ENCODE peak calls at places on chromosomes 16 and 17, in ten cellular contexts. A is iPS-NIHi11, S is left cardiac atrium, V is fibroblast of lung, F is AG20443, T is mucosa of descending colon, K is GM12878, L is NCI-H1105, Q is tibial nerve, B is hepatocyte. M is an unnamed sample.

GRCh38 chr16:62036101-62036806 is at the start of gene CDH8:
- DNase-seq in T (no peak), S (no peak), B (peak; percentile 40), Q (no peak), K (no peak), L (peak; percentile 27), V (peak; percentile 32), F (peak; percentile 55), A (peak; percentile 56), M (no peak)

GRCh38 chr17:28807925-28808641 is 34.5 kb downstream of the FAM222B start:
- DNase-seq in S (no peak), F (peak; percentile 70), K (no peak), L (no peak), T (no peak), Q (peak; percentile 7), V (peak; percentile 89), B (peak; percentile 38), A (peak; percentile 17), M (peak; percentile 77)

GRCh38 chr16:85136705-85137322 is 24.5 kb upstream of the CIBAR2 start:
- DNase-seq in S (no peak), A (peak; percentile 66), Q (peak; percentile 42), K (no peak), B (no peak), L (no peak), V (no peak), T (no peak), F (no peak), M (peak; percentile 11)

GRCh38 chr17:74245145-74245817 is 28.8 kb upstream of the DNAI2 start:
- DNase-seq in K (no peak), L (no peak), V (no peak), B (no peak), F (peak; percentile 29), T (no peak), Q (no peak), A (peak; percentile 76), S (no peak), M (peak; percentile 97)

GRCh38 chr17:44269118-44269794 is 1.3 kb upstream of the SLC4A1 start:
- DNase-seq in S (no peak), L (no peak), F (no peak), B (no peak), K (no peak), V (no peak), T (no peak), Q (no peak), A (no peak), M (no peak)

GRCh38 chr17:59371426-59372099 is 40.1 kb downstream of the YPEL2 start:
- DNase-seq in A (no peak), Q (peak; percentile 76), V (peak; percentile 51), S (peak; percentile 61), B (peak; percentile 58), F (peak; percentile 66), L (no peak), T (no peak), K (no peak), M (no peak)

GRCh38 chr16:87235810-87236515 is 81.2 kb downstream of the C16orf95 start:
- DNase-seq in F (no peak), B (no peak), L (no peak), S (no peak), V (no peak), Q (no peak), T (no peak), A (peak; percentile 42), K (no peak), M (no peak)

GRCh38 chr17:20200016-20200788 is 191.0 kb downstream of the SPECC1 start:
- DNase-seq in F (no peak), V (no peak), Q (no peak), T (no peak), L (no peak), A (no peak), S (no peak), K (no peak), B (no peak), M (no peak)

GRCh38 chr17:14227052-14227451 is 9.6 kb downstream of the CDRT15 start:
- DNase-seq in T (no peak), L (no peak), F (no peak), A (no peak), S (no peak), Q (no peak), K (no peak), B (no peak), V (no peak), M (no peak)

GRCh38 chr17:17851101-17851500 is 14.3 kb upstream of the SREBF1 start:
- DNase-seq in B (no peak), V (no peak), Q (no peak), T (no peak), A (no peak), F (no peak), L (no peak), K (no peak), S (no peak), M (no peak)

GRCh38 chr16:25298165-25298872 is 40.7 kb upstream of the ZKSCAN2 start:
- DNase-seq in T (no peak), Q (no peak), A (no peak), S (no peak), F (no peak), V (no peak), L (no peak), B (no peak), K (no peak), M (no peak)

GRCh38 chr17:72631568-72631967 is 460.9 kb downstream of the SLC39A11 start:
- DNase-seq in A (no peak), K (no peak), S (no peak), Q (no peak), L (peak; percentile 92), F (no peak), V (no peak), B (no peak), T (no peak), M (no peak)

GRCh38 chr16:62034236-62035114 is 1.8 kb downstream of the CDH8 start:
- DNase-seq in B (no peak), T (no peak), L (peak; percentile 26), S (no peak), Q (no peak), V (no peak), K (no peak), A (no peak), F (peak; percentile 19), M (no peak)

GRCh38 chr16:81415757-81416156 is 28.9 kb upstream of the CMIP start:
- DNase-seq in K (no peak), L (no peak), A (peak; percentile 48), B (no peak), T (no peak), Q (no peak), V (no peak), F (no peak), S (no peak), M (no peak)

GRCh38 chr17:21125862-21126261 is 902 bp upstream of the DHRS7B start:
- DNase-seq in K (no peak), L (no peak), F (no peak), S (no peak), A (no peak), Q (peak; percentile 12), V (no peak), B (no peak), T (no peak), M (no peak)

GRCh38 chr17:64315032-64315490 is 52.0 kb upstream of the TEX2 start:
- DNase-seq in A (no peak), F (peak; percentile 72), T (peak; percentile 76), L (no peak), S (peak; percentile 93), K (no peak), B (no peak), V (no peak), Q (peak; percentile 97), M (no peak)

GRCh38 chr16:23294260-23294659 is 7.8 kb upstream of the SCNN1B start:
- DNase-seq in B (no peak), V (no peak), Q (no peak), A (no peak), F (no peak), T (peak; percentile 62), L (no peak), S (no peak), K (no peak), M (no peak)

GRCh38 chr16:17334096-17334495 is 136.7 kb downstream of the XYLT1 start:
- DNase-seq in L (no peak), F (peak; percentile 65), K (no peak), A (no peak), Q (no peak), T (no peak), V (peak; percentile 88), S (no peak), B (no peak), M (no peak)

GRCh38 chr16:3542601-3543373 is 34.4 kb downstream of the NLRC3 start:
- DNase-seq in T (no peak), V (no peak), S (no peak), A (no peak), Q (no peak), F (no peak), K (no peak), B (no peak), L (no peak), M (no peak)

GRCh38 chr17:81931557-81932332 is 4.2 kb upstream of the MAFG start:
- DNase-seq in T (peak; percentile 50), Q (no peak), L (no peak), F (no peak), A (no peak), B (no peak), K (no peak), S (no peak), V (no peak), M (no peak)

GRCh38 chr17:58200024-58200633 is 7.6 kb downstream of the EPX start:
- DNase-seq in F (peak; percentile 55), K (no peak), Q (no peak), L (peak; percentile 52), B (peak; percentile 59), A (peak; percentile 85), V (peak; percentile 20), S (peak; percentile 46), T (no peak), M (no peak)

GRCh38 chr17:9676084-9676483 is 30.8 kb downstream of the USP43 start:
- DNase-seq in F (no peak), K (no peak), V (no peak), L (no peak), B (peak; percentile 19), A (no peak), S (no peak), T (no peak), Q (no peak), M (no peak)

GRCh38 chr16:77227745-77228144 is 28.5 kb downstream of the SYCE1L start:
- DNase-seq in V (no peak), A (no peak), S (no peak), L (no peak), K (no peak), Q (no peak), B (no peak), T (no peak), F (no peak), M (no peak)

GRCh38 chr17:4357030-4357635 is 9.3 kb downstream of the UBE2G1 start:
- DNase-seq in B (no peak), L (no peak), T (no peak), Q (no peak), K (no peak), V (no peak), A (no peak), F (no peak), S (no peak), M (no peak)

GRCh38 chr16:711548-712320 is 3.2 kb upstream of the METRN start:
- DNase-seq in L (peak; percentile 24), Q (peak; percentile 55), B (peak; percentile 85), F (peak; percentile 90), V (peak; percentile 44), S (peak; percentile 82), K (no peak), T (peak; percentile 82), A (peak; percentile 91), M (no peak)

GRCh38 chr17:31935512-31935911 is 1.3 kb upstream of the SUZ12 start:
- DNase-seq in T (no peak), K (no peak), Q (no peak), A (no peak), B (no peak), S (no peak), L (no peak), F (no peak), V (no peak), M (no peak)

GRCh38 chr17:13337864-13338371 is 263.8 kb downstream of the HS3ST3A1 start:
- DNase-seq in K (no peak), F (peak; percentile 66), S (no peak), Q (peak; percentile 63), V (peak; percentile 74), A (peak; percentile 30), B (peak; percentile 67), L (peak; percentile 67), T (no peak), M (peak; percentile 63)

GRCh38 chr17:62823111-62823895 is 15.2 kb upstream of the MARCHF10 start:
- DNase-seq in B (no peak), S (no peak), V (peak; percentile 41), L (no peak), F (no peak), A (no peak), Q (no peak), K (no peak), T (no peak), M (no peak)